ENCODE peak calls at places on chromosome 17, in eight cellular contexts. One of them, this sample, is unnamed.

GRCh38 chr17:6413073-6413472 is 21.8 kb downstream of the AIPL1 start:
- DNase-seq in GM23338: peak; percentile 82
- DNase-seq in PC-3: peak; percentile 73
- DNase-seq in OCI-LY7: peak; percentile 59
- DNase-seq in MM.1S: peak; percentile 71
- DNase-seq in HCT116: peak; percentile 36
- DNase-seq in GM23248: peak; percentile 52
- DNase-seq in SK-N-SH: peak; percentile 54
- DNase-seq in this sample: peak; percentile 59

GRCh38 chr17:67052720-67053437 is 8.5 kb downstream of the CACNG1 start:
- DNase-seq in GM23248: no peak
- DNase-seq in HCT116: no peak
- DNase-seq in GM23338: no peak
- DNase-seq in PC-3: no peak
- DNase-seq in OCI-LY7: no peak
- DNase-seq in SK-N-SH: no peak
- DNase-seq in MM.1S: no peak
- DNase-seq in this sample: no peak

GRCh38 chr17:61280851-61281250 is 118.8 kb upstream of the TBX2 start:
- DNase-seq in GM23338: no peak
- DNase-seq in MM.1S: no peak
- DNase-seq in OCI-LY7: no peak
- DNase-seq in GM23248: no peak
- DNase-seq in HCT116: no peak
- DNase-seq in PC-3: no peak
- DNase-seq in SK-N-SH: no peak
- DNase-seq in this sample: no peak

GRCh38 chr17:30600062-30600829 is 123.0 kb downstream of the GOSR1 start:
- DNase-seq in PC-3: peak; percentile 74
- DNase-seq in GM23248: peak; percentile 91
- DNase-seq in HCT116: peak; percentile 59
- DNase-seq in MM.1S: peak; percentile 81
- DNase-seq in GM23338: peak; percentile 92
- DNase-seq in SK-N-SH: peak; percentile 97
- DNase-seq in OCI-LY7: peak; percentile 89
- DNase-seq in this sample: peak; percentile 88

GRCh38 chr17:65320856-65321255 is 183.7 kb downstream of the RGS9 start:
- DNase-seq in GM23338: no peak
- DNase-seq in PC-3: no peak
- DNase-seq in HCT116: no peak
- DNase-seq in SK-N-SH: no peak
- DNase-seq in MM.1S: no peak
- DNase-seq in OCI-LY7: no peak
- DNase-seq in GM23248: no peak
- DNase-seq in this sample: no peak

GRCh38 chr17:20988896-20989295 is 53.9 kb downstream of the USP22 start:
- DNase-seq in HCT116: no peak
- DNase-seq in PC-3: no peak
- DNase-seq in GM23248: no peak
- DNase-seq in SK-N-SH: no peak
- DNase-seq in MM.1S: no peak
- DNase-seq in GM23338: no peak
- DNase-seq in OCI-LY7: no peak
- DNase-seq in this sample: no peak

GRCh38 chr17:10610821-10611323 is 46.2 kb downstream of the MYH3 start:
- DNase-seq in GM23338: no peak
- DNase-seq in MM.1S: no peak
- DNase-seq in PC-3: no peak
- DNase-seq in GM23248: no peak
- DNase-seq in HCT116: no peak
- DNase-seq in OCI-LY7: no peak
- DNase-seq in SK-N-SH: no peak
- DNase-seq in this sample: no peak

GRCh38 chr17:41421116-41421515 is 3.3 kb downstream of the KRT37 start:
- DNase-seq in MM.1S: no peak
- DNase-seq in GM23338: no peak
- DNase-seq in GM23248: peak; percentile 65
- DNase-seq in PC-3: peak; percentile 71
- DNase-seq in SK-N-SH: no peak
- DNase-seq in HCT116: no peak
- DNase-seq in OCI-LY7: no peak
- DNase-seq in this sample: peak; percentile 69

GRCh38 chr17:38915639-38915995 is 9.8 kb upstream of the LASP1NB start:
- DNase-seq in GM23338: no peak
- DNase-seq in PC-3: no peak
- DNase-seq in GM23248: no peak
- DNase-seq in MM.1S: no peak
- DNase-seq in SK-N-SH: peak; percentile 47
- DNase-seq in OCI-LY7: no peak
- DNase-seq in HCT116: no peak
- DNase-seq in this sample: no peak

GRCh38 chr17:41579484-41580243 is 7.0 kb downstream of the KRT14 start:
- DNase-seq in GM23338: peak; percentile 97
- DNase-seq in GM23248: peak; percentile 85
- DNase-seq in OCI-LY7: peak; percentile 65
- DNase-seq in PC-3: peak; percentile 87
- DNase-seq in SK-N-SH: peak; percentile 90
- DNase-seq in HCT116: peak; percentile 82
- DNase-seq in MM.1S: peak; percentile 89
- DNase-seq in this sample: peak; percentile 91

GRCh38 chr17:81380117-81380516 is 15.1 kb upstream of the BAHCC1 start:
- DNase-seq in GM23248: no peak
- DNase-seq in SK-N-SH: peak; percentile 56
- DNase-seq in HCT116: no peak
- DNase-seq in GM23338: no peak
- DNase-seq in OCI-LY7: no peak
- DNase-seq in PC-3: no peak
- DNase-seq in MM.1S: no peak
- DNase-seq in this sample: no peak

GRCh38 chr17:81378941-81379511 is 16.2 kb upstream of the BAHCC1 start:
- DNase-seq in SK-N-SH: peak; percentile 50
- DNase-seq in PC-3: no peak
- DNase-seq in MM.1S: no peak
- DNase-seq in HCT116: no peak
- DNase-seq in OCI-LY7: no peak
- DNase-seq in GM23248: no peak
- DNase-seq in GM23338: no peak
- DNase-seq in this sample: no peak

GRCh38 chr17:81381632-81382577 is 13.4 kb upstream of the BAHCC1 start:
- DNase-seq in HCT116: no peak
- DNase-seq in GM23338: no peak
- DNase-seq in OCI-LY7: no peak
- DNase-seq in MM.1S: no peak
- DNase-seq in PC-3: no peak
- DNase-seq in SK-N-SH: no peak
- DNase-seq in GM23248: no peak
- DNase-seq in this sample: no peak

GRCh38 chr17:81380682-81381518 is 14.4 kb upstream of the BAHCC1 start:
- DNase-seq in SK-N-SH: no peak
- DNase-seq in HCT116: no peak
- DNase-seq in PC-3: no peak
- DNase-seq in MM.1S: no peak
- DNase-seq in GM23338: no peak
- DNase-seq in GM23248: no peak
- DNase-seq in OCI-LY7: no peak
- DNase-seq in this sample: no peak

DNA sequence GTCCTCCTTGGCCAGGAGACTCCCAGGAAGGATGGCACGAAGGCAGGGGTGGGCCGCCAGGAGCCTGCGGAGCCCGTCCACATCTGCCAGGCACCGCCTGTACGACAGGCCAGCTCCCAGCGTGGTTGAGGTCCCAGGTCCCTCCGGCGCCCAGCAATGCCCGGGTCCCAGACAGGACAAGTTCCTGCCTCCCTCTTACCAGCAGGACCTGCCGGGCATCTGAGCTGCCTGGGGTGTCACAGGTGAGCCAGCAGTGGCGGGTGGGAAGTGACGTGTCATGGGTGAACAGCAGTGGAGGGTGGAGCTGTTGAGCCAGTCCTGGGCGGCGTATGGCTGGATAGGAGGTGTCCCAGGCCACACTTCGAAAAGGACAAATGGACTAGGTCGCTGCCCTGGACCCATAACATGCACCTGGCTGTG is 15.7 kb upstream of the BAHCC1 start:
- DNase-seq in OCI-LY7: no peak
- DNase-seq in MM.1S: no peak
- DNase-seq in PC-3: peak; percentile 87
- DNase-seq in HCT116: peak; percentile 81
- DNase-seq in SK-N-SH: peak; percentile 57
- DNase-seq in GM23338: no peak
- DNase-seq in GM23248: peak; percentile 19
- DNase-seq in this sample: no peak
- TF ChIP-seq EZH2phosphoT487 in OCI-LY7: no peak
- TF ChIP-seq EZH2phosphoT487 in MM.1S: no peak
- TF ChIP-seq EZH2phosphoT487 in PC-3: no peak
- TF ChIP-seq EZH2phosphoT487 in HCT116: no peak
- TF ChIP-seq EZH2phosphoT487 in SK-N-SH: no peak
- TF ChIP-seq EZH2phosphoT487 in GM23338: no peak
- TF ChIP-seq EZH2phosphoT487 in GM23248: no peak
- TF ChIP-seq EZH2phosphoT487 in this sample: no peak

DNA sequence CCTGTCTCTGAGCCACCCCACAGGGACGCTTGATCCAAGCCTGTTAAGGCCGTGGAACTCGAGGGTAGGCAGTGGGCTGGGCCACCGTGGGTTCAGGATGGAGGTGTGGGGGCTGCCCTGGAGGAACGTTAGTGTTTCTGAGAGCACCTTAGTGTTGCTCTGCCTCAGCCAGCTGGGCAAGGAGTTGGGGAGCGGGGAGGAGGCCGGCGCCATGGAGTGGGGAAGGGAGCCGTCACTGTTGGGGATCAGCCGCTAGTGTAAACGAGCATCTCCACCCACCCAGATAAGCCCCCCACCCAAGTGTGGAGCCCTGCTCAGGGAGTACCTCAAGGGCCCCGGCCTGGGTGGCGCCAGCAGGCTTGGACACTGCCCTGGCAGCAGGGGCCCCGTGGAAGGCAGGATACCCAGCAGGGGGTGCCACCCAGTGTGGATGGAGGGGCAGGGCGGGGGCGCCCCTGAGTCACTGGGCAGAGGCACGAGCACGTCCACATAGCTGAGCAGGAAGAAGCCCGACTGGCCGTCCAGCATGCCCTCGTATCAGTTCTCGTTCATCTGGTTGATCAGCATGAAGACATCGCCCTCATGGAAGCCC is 98.6 kb downstream of the KPNA2 start:
- DNase-seq in SK-N-SH: no peak
- DNase-seq in MM.1S: no peak
- DNase-seq in GM23248: no peak
- DNase-seq in HCT116: no peak
- DNase-seq in PC-3: no peak
- DNase-seq in GM23338: no peak
- DNase-seq in OCI-LY7: no peak
- DNase-seq in this sample: no peak
- H3K9me2 ChIP-seq in SK-N-SH: no peaks in the 10 kb centered on the region
- H3K9me2 ChIP-seq in MM.1S: no peaks in the 10 kb centered on the region
- H3K9me2 ChIP-seq in GM23248: no peaks in the 10 kb centered on the region
- H3K9me2 ChIP-seq in HCT116: no peaks in the 10 kb centered on the region
- H3K9me2 ChIP-seq in PC-3: no peaks in the 10 kb centered on the region
- H3K9me2 ChIP-seq in GM23338: no peaks in the 10 kb centered on the region
- H3K9me2 ChIP-seq in OCI-LY7: no peaks in the 10 kb centered on the region
- H3K9me2 ChIP-seq in this sample: no peaks in the 10 kb centered on the region

DNA sequence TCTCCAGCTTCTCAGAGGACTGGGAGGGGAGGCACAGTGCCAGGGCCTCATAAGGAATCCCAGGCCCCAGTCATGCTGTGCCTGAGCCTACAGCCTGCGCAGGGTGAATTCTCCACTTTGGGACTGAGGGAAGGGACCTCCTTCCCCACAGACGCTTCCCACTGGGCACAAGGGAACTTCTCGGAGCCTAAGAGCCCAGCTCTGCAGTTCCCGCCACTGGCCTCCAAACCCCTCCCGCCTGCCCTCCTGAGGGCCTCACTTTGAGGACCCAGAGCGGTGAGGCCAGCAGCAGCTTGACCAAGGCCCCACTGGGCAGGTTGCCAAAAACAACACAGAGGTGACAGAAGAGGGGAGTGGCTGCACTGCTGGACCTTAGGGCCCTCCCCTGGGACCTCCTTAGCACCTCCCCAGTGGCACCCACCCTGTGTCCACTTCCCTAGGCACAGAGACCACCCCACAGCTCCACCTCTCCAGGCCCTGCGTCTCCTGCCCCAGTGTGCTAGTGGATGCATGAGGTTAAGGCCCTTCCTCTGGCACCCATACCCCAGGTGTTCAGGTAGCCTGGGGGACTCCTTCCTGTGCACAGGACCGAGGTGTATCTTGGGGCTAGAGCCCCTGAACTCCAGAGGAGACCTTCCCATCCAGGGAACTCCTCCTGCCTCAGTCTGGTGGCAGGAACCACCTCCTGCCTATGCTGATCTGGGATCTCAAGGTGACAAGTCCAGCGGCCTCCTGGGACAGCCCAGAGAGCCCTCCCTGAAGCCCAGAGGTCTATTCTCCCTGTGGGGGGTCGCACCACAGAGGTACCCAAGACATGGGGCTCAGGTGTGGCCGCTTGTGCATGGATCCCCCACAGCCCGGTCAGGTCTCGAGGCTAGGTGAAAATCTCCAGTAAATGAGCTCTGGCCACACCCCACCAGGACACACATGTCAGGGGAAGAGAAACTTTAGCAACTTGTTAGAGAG is 3.4 kb downstream of the CASKIN2 start:
- DNase-seq in OCI-LY7: no peak
- DNase-seq in SK-N-SH: no peak
- DNase-seq in PC-3: no peak
- DNase-seq in MM.1S: no peak
- DNase-seq in GM23248: no peak
- DNase-seq in HCT116: no peak
- DNase-seq in GM23338: no peak
- DNase-seq in this sample: peak; percentile 74
- H3K27ac ChIP-seq in OCI-LY7: no peak overlapping the region
- H3K27ac ChIP-seq in SK-N-SH: no peak overlapping the region
- H3K27ac ChIP-seq in PC-3: no peak overlapping the region
- H3K27ac ChIP-seq in MM.1S: no peak overlapping the region
- H3K27ac ChIP-seq in GM23248: no peak overlapping the region
- H3K27ac ChIP-seq in HCT116: peak overlapping the region; percentile 35
- H3K27ac ChIP-seq in GM23338: no peak overlapping the region
- H3K27ac ChIP-seq in this sample: peak overlapping the region; percentile 28

GRCh38 chr17:50279639-50280038 is 5.4 kb downstream of the TMEM92 start:
- DNase-seq in SK-N-SH: no peak
- DNase-seq in GM23248: no peak
- DNase-seq in HCT116: no peak
- DNase-seq in GM23338: no peak
- DNase-seq in PC-3: no peak
- DNase-seq in MM.1S: no peak
- DNase-seq in OCI-LY7: no peak
- DNase-seq in this sample: no peak

GRCh38 chr17:50280801-50281441 is 6.7 kb downstream of the TMEM92 start:
- DNase-seq in PC-3: no peak
- DNase-seq in GM23338: no peak
- DNase-seq in SK-N-SH: peak; percentile 55
- DNase-seq in OCI-LY7: no peak
- DNase-seq in MM.1S: no peak
- DNase-seq in GM23248: no peak
- DNase-seq in HCT116: no peak
- DNase-seq in this sample: no peak

GRCh38 chr17:50279181-50279526 is 4.9 kb downstream of the TMEM92 start:
- DNase-seq in GM23248: peak; percentile 52
- DNase-seq in GM23338: no peak
- DNase-seq in MM.1S: no peak
- DNase-seq in HCT116: no peak
- DNase-seq in SK-N-SH: no peak
- DNase-seq in PC-3: peak; percentile 82
- DNase-seq in OCI-LY7: no peak
- DNase-seq in this sample: no peak

GRCh38 chr17:50278526-50279180 is 4.4 kb downstream of the TMEM92 start:
- DNase-seq in GM23248: no peak
- DNase-seq in OCI-LY7: no peak
- DNase-seq in MM.1S: no peak
- DNase-seq in PC-3: no peak
- DNase-seq in SK-N-SH: peak; percentile 43
- DNase-seq in GM23338: no peak
- DNase-seq in HCT116: no peak
- DNase-seq in this sample: no peak

GRCh38 chr17:50280068-50280467 is 5.8 kb downstream of the TMEM92 start:
- DNase-seq in GM23338: peak; percentile 53
- DNase-seq in SK-N-SH: no peak
- DNase-seq in MM.1S: no peak
- DNase-seq in PC-3: no peak
- DNase-seq in HCT116: no peak
- DNase-seq in GM23248: no peak
- DNase-seq in OCI-LY7: no peak
- DNase-seq in this sample: peak; percentile 47
- TF ChIP-seq EZH2phosphoT487 in GM23338: no peak
- TF ChIP-seq EZH2phosphoT487 in SK-N-SH: no peak
- TF ChIP-seq EZH2phosphoT487 in MM.1S: no peak
- TF ChIP-seq EZH2phosphoT487 in PC-3: no peak
- TF ChIP-seq EZH2phosphoT487 in HCT116: no peak
- TF ChIP-seq EZH2phosphoT487 in GM23248: no peak
- TF ChIP-seq EZH2phosphoT487 in OCI-LY7: no peak
- TF ChIP-seq EZH2phosphoT487 in this sample: no peak